ENCODE peak calls at places on chromosomes 7 and 10, in six cellular contexts. V is RWPE2, C is endodermal cell, J is tibial nerve, S is transverse colon, E is AG04450. A is an unnamed sample.
A peak's percentile ranks its signal among the peaks of the same experiment; 100 is the strongest.

GRCh38 chr10:28219241-28219640 is 83.6 kb downstream of the MPP7 start:
- DNase-seq in S (no peak), E (peak; percentile 13), C (no peak), V (no peak), J (no peak), A (no peak)

GRCh38 chr10:108783897-108784296 is 1139.4 kb downstream of the XPNPEP1 start:
- DNase-seq in C (peak; percentile 88), V (no peak), E (no peak), J (no peak), S (no peak), A (peak; percentile 39)

GRCh38 chr10:100328198-100328597 is 1.8 kb downstream of the PKD2L1 start:
- DNase-seq in E (no peak), J (no peak), V (no peak), C (no peak), S (no peak), A (no peak)

GRCh38 chr10:21989453-21990154 is 13.9 kb downstream of the DNAJC1 start:
- DNase-seq in S (peak; percentile 39), J (no peak), C (peak; percentile 83), E (no peak), V (no peak), A (peak; percentile 43)

GRCh38 chr10:7475046-7475860 is 64.4 kb upstream of the SFMBT2 start:
- DNase-seq in S (peak; percentile 26), V (no peak), C (peak; percentile 79), E (no peak), J (no peak), A (no peak)

GRCh38 chr7:138205614-138206150 is 129.4 kb downstream of the AKR1D1 start:
- DNase-seq in C (no peak), E (no peak), J (no peak), V (no peak), S (no peak), A (no peak)

GRCh38 chr10:125009580-125010235 is 67.8 kb downstream of the ZRANB1 start:
- DNase-seq in V (peak; percentile 18), J (no peak), S (no peak), C (no peak), E (no peak), A (no peak)

GRCh38 chr7:128841171-128841690 is 11.0 kb downstream of the FLNC start:
- DNase-seq in E (no peak), J (no peak), V (peak; percentile 66), C (no peak), S (peak; percentile 41), A (no peak)

GRCh38 chr10:33286186-33286934 is 48.1 kb downstream of the NRP1 start:
- DNase-seq in J (no peak), E (no peak), C (no peak), V (no peak), S (no peak), A (no peak)

GRCh38 chr10:110455440-110455839 is 42.3 kb upstream of the DUSP5 start:
- DNase-seq in V (no peak), J (no peak), C (peak; percentile 24), S (no peak), E (no peak), A (no peak)

GRCh38 chr10:71750986-71751385 is 22.3 kb downstream of the VSIR start:
- DNase-seq in E (no peak), V (no peak), S (no peak), C (no peak), J (no peak), A (no peak)

GRCh38 chr10:58531084-58531695 is 18.5 kb downstream of the BICC1 start:
- DNase-seq in E (no peak), C (peak; percentile 91), S (peak; percentile 61), V (no peak), J (no peak), A (peak; percentile 48)

GRCh38 chr7:143214789-143215679 is 6.8 kb upstream of the TAS2R40 start:
- DNase-seq in V (no peak), J (no peak), S (peak; percentile 64), C (peak; percentile 86), E (peak; percentile 71), A (peak; percentile 52)

GRCh38 chr10:46552526-46553237 is 3.8 kb downstream of the GPRIN2 start:
- DNase-seq in J (no peak), C (peak; percentile 40), E (no peak), V (no peak), S (peak; percentile 39), A (peak; percentile 28)

GRCh38 chr7:151051108-151051507 is 2.8 kb downstream of the ASIC3 start:
- DNase-seq in C (peak; percentile 96), V (no peak), S (peak; percentile 43), E (no peak), J (no peak), A (peak; percentile 48)

GRCh38 chr7:3239291-3239691 is 61.8 kb upstream of the SDK1 start:
- DNase-seq in S (no peak), J (no peak), V (no peak), E (no peak), C (no peak), A (no peak)

GRCh38 chr10:34017281-34017680 is 682.8 kb upstream of the NRP1 start:
- DNase-seq in E (no peak), S (no peak), V (no peak), C (peak; percentile 82), J (no peak), A (no peak)

GRCh38 chr7:4201566-4201965 is 480.5 kb upstream of the FOXK1 start:
- DNase-seq in J (no peak), S (no peak), V (no peak), C (no peak), E (no peak), A (no peak)

DNA sequence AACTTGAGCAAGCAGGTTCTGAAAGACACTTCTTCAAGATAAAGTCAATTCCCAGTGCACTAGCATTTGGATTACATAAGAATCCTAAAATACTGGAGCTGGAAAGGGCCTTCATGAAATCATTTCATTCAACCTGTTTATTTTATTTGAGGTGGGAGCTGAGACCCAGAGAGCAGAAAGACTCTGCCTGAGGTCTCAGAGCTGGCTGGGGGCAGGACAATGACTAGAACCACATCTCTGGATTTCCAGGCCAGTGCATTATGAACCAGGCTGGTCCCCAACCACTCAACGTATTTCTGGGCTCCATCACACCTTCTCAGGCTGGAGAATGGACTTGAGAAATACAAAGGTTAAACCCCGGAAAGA is 8.4 kb downstream of the ANXA11 start:
- DNase-seq in E (no peak), V (no peak), J (no peak), S (no peak), C (no peak), A (no peak)
- H3K4me3 ChIP-seq in E (no peak overlapping the region), V (no peak overlapping the region), J (no peak overlapping the region), S (no peak overlapping the region), C (no peak overlapping the region), A (no peak overlapping the region)

GRCh38 chr10:128083191-128083895 is 42.9 kb downstream of the MKI67 start:
- DNase-seq in S (peak; percentile 1), E (no peak), C (peak; percentile 36), V (no peak), J (no peak), A (no peak)
- H3K27ac ChIP-seq in S (no peak overlapping the region), E (no peak overlapping the region), C (no peak overlapping the region), V (no peak overlapping the region), J (no peak overlapping the region), A (no peak overlapping the region)

GRCh38 chr10:49186613-49187012 is 1.6 kb downstream of the TMEM273 start:
- DNase-seq in S (no peak), E (no peak), V (no peak), J (no peak), C (no peak), A (no peak)

GRCh38 chr10:49185213-49185612 is 3.0 kb downstream of the TMEM273 start:
- DNase-seq in S (no peak), C (no peak), E (no peak), J (no peak), V (no peak), A (no peak)

GRCh38 chr10:49189422-49189821 is 1.2 kb upstream of the TMEM273 start:
- DNase-seq in J (no peak), C (no peak), S (no peak), E (no peak), V (no peak), A (peak; percentile 22)

GRCh38 chr10:49187044-49187484 is 1.1 kb downstream of the TMEM273 start:
- DNase-seq in E (no peak), V (no peak), J (no peak), C (no peak), S (no peak), A (peak; percentile 22)

GRCh38 chr10:49187950-49188761 is at the start of gene TMEM273:
- DNase-seq in S (peak; percentile 68), C (no peak), J (peak; percentile 42), E (no peak), V (no peak), A (peak; percentile 68)
- H3K4me3 ChIP-seq in S (no peak within 1 kb of the TSS), C (no peak within 1 kb of the TSS), J (peak within 1 kb of the TSS; percentile 41), E (no peak within 1 kb of the TSS), V (no peak within 1 kb of the TSS), A (no peak within 1 kb of the TSS)

DNA sequence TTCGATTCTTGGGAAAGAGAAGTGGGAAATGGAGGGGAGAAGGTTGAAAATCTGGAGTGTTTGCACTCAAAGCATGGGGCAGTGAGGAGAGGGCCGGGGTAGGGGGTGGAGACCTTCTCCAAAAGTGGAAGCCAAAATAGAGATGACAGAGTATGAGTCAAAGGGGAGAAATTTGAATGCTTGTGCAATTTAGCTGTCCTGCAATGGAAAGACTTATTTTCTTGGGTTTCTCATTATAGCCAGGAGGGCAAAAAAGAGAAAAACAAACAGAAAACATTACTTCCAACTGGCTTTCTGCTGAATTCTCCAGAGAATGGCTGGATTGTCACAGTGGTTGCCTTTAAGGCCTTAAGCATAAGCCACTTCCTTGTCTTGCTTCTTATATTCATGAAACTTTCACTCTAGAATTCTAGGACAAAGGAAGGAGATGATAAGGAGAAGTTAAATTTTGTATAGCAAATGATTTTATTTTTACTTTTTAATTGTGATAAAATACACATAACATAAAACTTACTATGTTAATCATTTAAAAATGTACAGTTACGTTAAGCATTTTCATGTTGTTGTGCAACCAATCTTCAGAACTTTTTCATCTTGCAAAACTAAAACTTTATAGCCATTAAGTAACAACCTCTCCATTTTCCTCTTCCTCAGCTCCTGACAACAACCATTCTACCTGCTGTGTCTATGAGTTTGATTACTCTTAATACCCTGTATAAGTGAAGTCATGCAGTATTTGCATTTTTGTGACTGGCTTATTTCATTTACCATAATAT is 100.2 kb downstream of the GPR85 start:
- DNase-seq in S (no peak), J (no peak), C (no peak), E (no peak), V (no peak), A (no peak)
- H3K27ac ChIP-seq in S (peak overlapping the region; percentile 37), J (no peak overlapping the region), C (peak overlapping the region; percentile 5), E (peak overlapping the region; percentile 47), V (peak overlapping the region; percentile 72), A (peak overlapping the region; percentile 94)